ENCODE peak calls at places on chromosomes 13 and 19, in four cellular contexts. G is IMR-90, L is ovary, V is choroid plexus epithelial cell. T is an unnamed sample.

GRCh38 chr19:48625891-48626327 is 6.6 kb downstream of the SPHK2 start:
- DNase-seq in V (no peak), L (peak; percentile 65), G (no peak), T (no peak)

GRCh38 chr19:17871878-17872250 is at the start of gene SLC5A5:
- DNase-seq in G (no peak), L (no peak), V (no peak), T (no peak)

GRCh38 chr13:84362777-84363176 is 480.5 kb upstream of the SLITRK1 start:
- DNase-seq in L (no peak), G (no peak), V (no peak), T (peak; percentile 48)

GRCh38 chr13:74794147-74794546 is 659.9 kb upstream of the KLF12 start:
- DNase-seq in G (no peak), V (no peak), L (no peak), T (no peak)

GRCh38 chr13:42803563-42804212 is 22.3 kb downstream of the FAM216B start:
- DNase-seq in G (peak; percentile 85), V (peak; percentile 83), L (no peak), T (peak; percentile 49)

GRCh38 chr19:46728208-46728607 is 11.3 kb upstream of the PRKD2 start:
- DNase-seq in L (peak; percentile 70), V (no peak), G (no peak), T (no peak)

GRCh38 chr13:48595330-48596127 is 58.2 kb upstream of the CYSLTR2 start:
- DNase-seq in V (peak; percentile 93), G (peak; percentile 70), L (peak; percentile 65), T (peak; percentile 69)

GRCh38 chr19:38505958-38506357 is 72.5 kb downstream of the RYR1 start:
- DNase-seq in L (no peak), V (no peak), G (no peak), T (no peak)

GRCh38 chr19:799076-799881 is 2.0 kb downstream of the PTBP1 start:
- DNase-seq in G (peak; percentile 49), L (peak; percentile 47), V (peak; percentile 67), T (peak; percentile 72)

GRCh38 chr19:38561053-38561606 is 56.6 kb downstream of the MAP4K1 start:
- DNase-seq in V (no peak), G (no peak), L (no peak), T (no peak)

GRCh38 chr13:44575741-44576395 is at the start of gene TSC22D1:
- DNase-seq in G (peak; percentile 56), V (peak; percentile 71), L (peak; percentile 59), T (peak; percentile 69)

GRCh38 chr13:76792680-76793334 is 93.4 kb downstream of the KCTD12 start:
- DNase-seq in V (peak; percentile 87), G (peak; percentile 66), L (no peak), T (peak; percentile 63)

GRCh38 chr13:20356437-20356836 is 124.3 kb upstream of the GJB6 start:
- DNase-seq in V (no peak), L (no peak), G (no peak), T (no peak)

GRCh38 chr19:36915992-36916830 is at the start of the genes ZNF568 and ZNF829:
- DNase-seq in L (peak; percentile 84), V (peak; percentile 87), G (peak; percentile 83), T (peak; percentile 92)

GRCh38 chr19:4198467-4199126 is 16.1 kb downstream of the ANKRD24 start:
- DNase-seq in L (no peak), G (no peak), V (no peak), T (no peak)

GRCh38 chr19:49746206-49746958 is 16.7 kb downstream of the TSKS start:
- DNase-seq in V (peak; percentile 64), G (no peak), L (peak; percentile 74), T (peak; percentile 14)

GRCh38 chr19:17242431-17243208 is 3.1 kb downstream of the NR2F6 start:
- DNase-seq in V (no peak), G (no peak), L (no peak), T (no peak)

GRCh38 chr19:49468746-49469447 is 5.1 kb upstream of the FLT3LG start:
- DNase-seq in G (no peak), L (no peak), V (peak; percentile 66), T (peak; percentile 91)

GRCh38 chr13:33070713-33071112 is 54.5 kb downstream of the KL start:
- DNase-seq in G (peak; percentile 19), V (peak; percentile 13), L (no peak), T (no peak)

GRCh38 chr19:57814505-57815246 is at the start of gene ZNF552:
- DNase-seq in V (peak; percentile 94), L (peak; percentile 80), G (peak; percentile 91), T (peak; percentile 95)

GRCh38 chr19:32406161-32407003 is 812 bp downstream of the DPY19L3 start:
- DNase-seq in G (no peak), L (no peak), V (no peak), T (peak; percentile 25)

GRCh38 chr13:69904784-69905183 is 202.8 kb upstream of the ATXN8OS start:
- DNase-seq in V (no peak), L (no peak), G (no peak), T (no peak)

GRCh38 chr19:15014579-15014978 is 34.7 kb upstream of the CASP14 start:
- DNase-seq in V (no peak), G (no peak), L (no peak), T (no peak)

GRCh38 chr13:114140909-114141255 is 8.5 kb upstream of the RASA3 start:
- DNase-seq in V (no peak), G (no peak), L (no peak), T (no peak)

GRCh38 chr19:54209058-54209747 is 8.5 kb downstream of the RPS9 start:
- DNase-seq in V (peak; percentile 14), G (no peak), L (peak; percentile 62), T (no peak)

GRCh38 chr19:54207908-54208783 is 7.5 kb downstream of the RPS9 start:
- DNase-seq in V (peak; percentile 99), L (peak; percentile 79), G (peak; percentile 78), T (peak; percentile 25)

GRCh38 chr19:54209748-54210494 is 9.3 kb downstream of the RPS9 start:
- DNase-seq in G (peak; percentile 98), V (peak; percentile 99), L (peak; percentile 91), T (peak; percentile 97)

GRCh38 chr19:54206831-54207177 is 6.1 kb downstream of the RPS9 start:
- DNase-seq in G (no peak), L (no peak), V (no peak), T (no peak)

DNA sequence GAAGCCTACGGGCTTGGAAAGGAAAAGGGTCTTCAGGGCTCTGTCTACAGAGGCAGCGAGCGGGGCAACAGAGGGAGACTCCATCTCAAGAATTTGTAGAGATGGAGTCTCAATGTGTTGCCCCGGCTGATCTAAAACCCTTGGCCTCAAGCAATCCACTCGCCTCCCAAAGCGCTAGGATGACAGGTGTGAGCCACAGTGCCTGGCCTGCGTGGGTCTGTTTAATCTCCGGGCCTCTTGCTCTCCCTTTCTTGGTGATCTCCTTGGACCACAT is 8.1 kb downstream of the RPS9 start:
- DNase-seq in V (no peak), L (no peak), G (no peak), T (no peak)
- H3K4me3 ChIP-seq in V (no peak overlapping the region), L (no peak overlapping the region), G (no peak overlapping the region), T (no peak overlapping the region)

DNA sequence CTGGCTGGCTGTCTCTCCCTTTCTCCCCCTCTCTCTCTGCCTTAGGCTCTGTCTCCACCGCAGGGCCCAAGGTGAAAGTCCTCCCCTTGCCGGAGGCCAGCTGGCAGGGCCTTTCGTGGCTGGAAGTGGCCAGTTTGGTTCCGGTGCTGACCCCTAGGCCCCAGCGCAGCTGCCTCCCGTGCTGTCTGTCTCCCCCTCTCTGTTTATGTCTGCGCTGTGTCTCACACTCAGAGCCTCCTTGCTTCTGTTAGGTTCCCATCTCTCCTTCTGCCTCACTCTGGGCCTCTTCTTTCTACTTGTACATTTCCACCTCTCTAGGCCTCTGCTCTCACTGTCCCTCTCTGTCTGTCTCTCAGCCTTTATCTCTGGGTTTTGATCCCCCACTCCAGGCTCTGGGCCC is 13.1 kb downstream of the CCDC97 start:
- DNase-seq in L (peak; percentile 80), V (peak; percentile 88), G (peak; percentile 92), T (peak; percentile 73)
- H3K4me3 ChIP-seq in L (no peak overlapping the region), V (peak overlapping the region; percentile 18), G (no peak overlapping the region), T (peak overlapping the region; percentile 5)

GRCh38 chr19:45503909-45504308 is 3.4 kb upstream of the VASP start:
- DNase-seq in G (no peak), L (no peak), V (no peak), T (no peak)
- H3K4me3 ChIP-seq in G (no peak overlapping the region), L (no peak overlapping the region), V (no peak overlapping the region), T (no peak overlapping the region)

DNA sequence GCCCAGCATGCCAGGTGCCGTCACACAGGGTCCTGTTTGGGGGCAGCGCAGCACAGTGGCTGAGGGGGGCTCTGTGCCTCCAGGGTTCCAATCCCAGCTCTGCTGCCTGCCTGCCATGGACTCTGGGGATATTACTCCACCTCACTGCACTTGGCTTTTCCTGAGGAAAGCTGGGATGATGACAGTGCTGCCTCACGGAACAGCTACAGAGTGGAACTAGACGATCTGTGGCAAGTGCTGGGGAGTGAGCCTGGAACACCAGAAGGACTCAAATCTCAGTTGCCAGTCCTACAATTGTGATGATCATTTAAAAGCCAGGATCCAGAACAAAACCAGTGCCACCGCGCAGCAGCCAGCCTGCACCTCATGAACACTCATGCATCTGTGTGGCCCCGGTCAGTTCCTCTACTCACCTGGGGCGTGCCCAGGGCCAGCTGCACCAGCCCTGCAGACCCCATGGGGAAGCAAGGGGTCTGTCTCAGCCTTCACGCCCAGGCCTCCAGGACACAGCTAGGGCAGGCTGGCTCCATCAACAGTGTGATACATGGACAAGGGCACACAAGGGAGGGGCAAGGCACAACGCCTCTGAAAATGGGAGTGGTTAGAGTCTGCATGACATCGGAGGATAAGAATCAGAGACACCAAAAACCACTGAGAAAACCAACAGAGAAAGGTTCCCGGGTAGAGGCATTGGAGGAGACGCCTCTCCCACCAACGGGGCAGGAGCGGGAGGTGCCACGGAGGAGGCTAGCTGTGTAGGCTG is 55.2 kb downstream of the ATP7B start:
- DNase-seq in L (no peak), V (no peak), G (no peak), T (no peak)
- H3K4me3 ChIP-seq in L (no peak overlapping the region), V (no peak overlapping the region), G (no peak overlapping the region), T (no peak overlapping the region)

GRCh38 chr13:93521307-93521706 is 294.7 kb downstream of the GPC6 start:
- DNase-seq in V (no peak), G (no peak), L (no peak), T (no peak)

GRCh38 chr13:93522486-93522885 is 295.9 kb downstream of the GPC6 start:
- DNase-seq in G (peak; percentile 74), L (no peak), V (peak; percentile 30), T (peak; percentile 12)

GRCh38 chr13:93529961-93530360 is 303.4 kb downstream of the GPC6 start:
- DNase-seq in V (peak; percentile 36), G (peak; percentile 50), L (no peak), T (no peak)

DNA sequence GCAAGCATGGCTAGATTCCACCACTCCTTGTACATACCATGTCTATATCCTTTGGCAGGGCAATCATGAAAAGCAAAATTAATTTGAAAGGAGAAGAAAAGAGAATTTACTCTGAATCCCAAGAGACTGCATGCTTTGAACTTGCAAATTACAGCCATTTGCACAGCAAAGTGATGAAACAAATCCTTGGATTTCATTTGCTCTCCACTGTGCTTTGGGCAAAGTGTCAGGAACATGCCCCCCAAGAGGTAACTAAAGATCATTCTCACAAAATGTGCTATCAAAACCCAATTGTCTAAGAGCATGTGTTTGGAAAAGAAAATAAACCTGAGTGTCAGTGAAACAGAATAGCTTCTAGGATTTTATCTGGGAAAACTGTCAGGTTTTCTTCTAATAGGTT is 298.5 kb downstream of the GPC6 start:
- DNase-seq in V (no peak), G (no peak), L (no peak), T (no peak)
- H3K4me3 ChIP-seq in V (no peak overlapping the region), G (no peak overlapping the region), L (no peak overlapping the region), T (no peak overlapping the region)